ENCODE peak calls at places on chromosomes 16 and 17, in ten cellular contexts. H, R, Z, I, F, P, X, T, A and M are unnamed samples.

GRCh38 chr17:12909511-12909910 is 108.3 kb downstream of the ELAC2 start:
- DNase-seq in I (no peak), P (no peak), X (no peak), Z (no peak), H (no peak), T (peak), F (no peak), R (no peak), A (no peak), M (no peak)

GRCh38 chr17:60819447-60820130 is 141.9 kb downstream of the BCAS3 start:
- DNase-seq in I (no peak), H (no peak), X (no peak), T (peak), Z (no peak), P (no peak), F (no peak), R (no peak), A (no peak), M (no peak)

GRCh38 chr17:80125656-80126448 is 21.1 kb downstream of the EIF4A3 start:
- DNase-seq in P (no peak), I (no peak), X (no peak), R (peak), T (no peak), F (no peak), A (no peak), H (no peak), Z (no peak), M (no peak)

GRCh38 chr17:36899250-36900129 is 37.8 kb upstream of the LHX1 start:
- DNase-seq in P (no peak), Z (no peak), T (peak), X (no peak), I (no peak), A (no peak), R (peak), H (no peak), F (no peak), M (no peak)

GRCh38 chr16:10386517-10387377 is 886 bp downstream of the ATF7IP2 start:
- DNase-seq in A (no peak), P (no peak), T (peak), H (no peak), F (peak), R (peak), Z (no peak), I (no peak), X (no peak), M (no peak)

GRCh38 chr17:81030726-81031570 is 4.0 kb upstream of the BAIAP2 start:
- DNase-seq in R (no peak), H (no peak), A (no peak), Z (peak), X (no peak), I (no peak), P (peak), T (no peak), F (no peak), M (no peak)

GRCh38 chr16:68005786-68006286 is 6.6 kb upstream of the DPEP2 start:
- DNase-seq in F (no peak), R (no peak), P (peak), H (no peak), T (peak), Z (peak), A (peak), X (no peak), I (no peak), M (no peak)

GRCh38 chr17:37710344-37710886 is 34.4 kb downstream of the HNF1B start:
- DNase-seq in T (peak), Z (no peak), A (no peak), P (peak), R (peak), X (no peak), F (peak), H (peak), I (no peak), M (peak)

GRCh38 chr17:1888741-1889140 is 58.9 kb downstream of the RPA1 start:
- DNase-seq in X (no peak), A (no peak), H (no peak), I (no peak), P (no peak), T (no peak), F (no peak), R (no peak), Z (no peak), M (no peak)

GRCh38 chr16:3461120-3461519 is 17.6 kb downstream of the NAA60 start:
- DNase-seq in Z (no peak), A (peak), I (no peak), R (no peak), H (no peak), P (no peak), F (no peak), X (no peak), T (peak), M (no peak)

GRCh38 chr17:12667299-12667958 is 1.7 kb downstream of the MYOCD start:
- DNase-seq in H (no peak), X (no peak), I (peak), F (peak), A (no peak), P (no peak), R (peak), Z (peak), T (peak), M (peak)

GRCh38 chr17:16906670-16907069 is 65.2 kb downstream of the TNFRSF13B start:
- DNase-seq in T (no peak), R (no peak), P (no peak), X (no peak), Z (no peak), I (no peak), A (no peak), F (peak), H (no peak), M (no peak)

GRCh38 chr17:4004517-4005295 is 40.5 kb upstream of the ATP2A3 start:
- DNase-seq in R (peak), H (peak), Z (peak), P (peak), T (peak), F (peak), A (peak), X (no peak), I (peak), M (peak)

GRCh38 chr17:81428521-81428920 is 33.3 kb downstream of the BAHCC1 start:
- DNase-seq in P (no peak), F (no peak), R (no peak), X (no peak), I (no peak), A (no peak), T (no peak), Z (no peak), H (no peak), M (no peak)

GRCh38 chr16:17346774-17347569 is 123.8 kb downstream of the XYLT1 start:
- DNase-seq in R (no peak), F (no peak), A (no peak), T (no peak), X (no peak), H (no peak), P (no peak), I (no peak), Z (no peak), M (no peak)

GRCh38 chr17:82662711-82663261 is 14.5 kb upstream of the WDR45B start:
- DNase-seq in A (no peak), P (no peak), Z (no peak), I (no peak), R (no peak), X (no peak), F (no peak), T (no peak), H (no peak), M (no peak)

GRCh38 chr17:28306954-28307401 is 12.0 kb upstream of the TMEM97 start:
- DNase-seq in I (no peak), Z (no peak), F (no peak), P (no peak), T (no peak), A (no peak), R (no peak), H (no peak), X (no peak), M (no peak)

GRCh38 chr17:27751622-27752490 is 48.5 kb downstream of the NOS2 start:
- DNase-seq in I (peak), X (no peak), R (no peak), Z (no peak), A (no peak), F (no peak), P (no peak), H (no peak), T (no peak), M (no peak)

GRCh38 chr17:16922386-16923096 is 49.4 kb downstream of the TNFRSF13B start:
- DNase-seq in R (peak), F (peak), Z (no peak), X (peak), T (peak), H (no peak), A (peak), P (no peak), I (no peak), M (no peak)

GRCh38 chr17:29615492-29616299 is 7.0 kb downstream of the CORO6 start:
- DNase-seq in F (peak), I (peak), P (peak), X (peak), Z (peak), R (peak), A (peak), T (peak), H (peak), M (peak)

GRCh38 chr17:73394523-73395450 is 83.0 kb upstream of the CDC42EP4 start:
- DNase-seq in A (no peak), T (no peak), Z (no peak), X (no peak), P (no peak), F (no peak), R (no peak), I (no peak), H (no peak), M (no peak)

GRCh38 chr17:74353446-74354060 is 8.1 kb downstream of the BTBD17 start:
- DNase-seq in R (no peak), X (no peak), H (no peak), F (no peak), A (no peak), T (no peak), I (no peak), Z (no peak), P (no peak), M (no peak)

GRCh38 chr16:51864575-51864974 is 682.4 kb downstream of the TOX3 start:
- DNase-seq in P (no peak), T (no peak), R (no peak), X (no peak), I (no peak), A (no peak), Z (no peak), H (no peak), F (no peak), M (no peak)

GRCh38 chr16:85037050-85037410 is 9.4 kb downstream of the KIAA0513 start:
- DNase-seq in I (no peak), A (no peak), R (peak), T (no peak), Z (no peak), X (no peak), H (no peak), F (peak), P (no peak), M (no peak)

GRCh38 chr16:88516666-88517065 is 53.5 kb upstream of the ZC3H18 start:
- DNase-seq in P (no peak), R (no peak), X (no peak), Z (no peak), A (no peak), F (no peak), H (no peak), T (no peak), I (no peak), M (no peak)

GRCh38 chr17:35087731-35088646 is 24.5 kb upstream of the RFFL start:
- DNase-seq in T (no peak), Z (peak), P (peak), X (no peak), R (peak), A (peak), I (peak), F (peak), H (peak), M (no peak)

GRCh38 chr17:77882481-77883212 is 75.9 kb upstream of the TNRC6C start:
- DNase-seq in P (peak), H (peak), X (no peak), R (peak), I (no peak), A (peak), T (no peak), F (no peak), Z (peak), M (no peak)

GRCh38 chr16:63289834-63290460 is 1253.7 kb upstream of the CDH8 start:
- DNase-seq in T (peak), A (no peak), R (peak), Z (peak), X (no peak), H (peak), P (peak), I (no peak), F (peak), M (peak)

GRCh38 chr16:4623593-4623992 is 1.0 kb upstream of the MGRN1 start:
- DNase-seq in X (no peak), F (no peak), P (no peak), R (no peak), H (no peak), T (no peak), A (no peak), Z (no peak), I (no peak), M (no peak)

GRCh38 chr16:1471569-1472194 is 3.1 kb downstream of the CLCN7 start:
- DNase-seq in F (no peak), A (no peak), R (no peak), T (no peak), H (no peak), Z (no peak), X (no peak), P (no peak), I (no peak), M (no peak)

GRCh38 chr16:1468456-1468855 is 6.4 kb downstream of the CLCN7 start:
- DNase-seq in H (no peak), Z (no peak), F (no peak), I (no peak), P (no peak), X (no peak), A (no peak), T (no peak), R (no peak), M (no peak)

GRCh38 chr16:1470543-1471251 is 4.1 kb downstream of the CLCN7 start:
- DNase-seq in A (no peak), P (no peak), I (no peak), Z (no peak), X (no peak), F (no peak), T (no peak), R (peak), H (no peak), M (no peak)

GRCh38 chr16:1466968-1467521 is 7.8 kb downstream of the CLCN7 start:
- DNase-seq in F (peak), H (no peak), T (no peak), P (no peak), A (no peak), Z (no peak), R (no peak), I (no peak), X (no peak), M (no peak)

GRCh38 chr16:1469693-1470201 is 5.1 kb downstream of the CLCN7 start:
- DNase-seq in F (no peak), P (no peak), I (no peak), Z (no peak), T (no peak), H (no peak), R (peak), A (no peak), X (no peak), M (no peak)
- H3K27ac ChIP-seq in F (no peak), P (peak), I (no peak), Z (no peak), T (no peak), H (no peak), R (no peak), A (no peak), X (no peak), M (no peak)

GRCh38 chr16:28985611-28986041 is 774 bp downstream of the LAT start:
- DNase-seq in T (no peak), Z (no peak), F (no peak), A (peak), X (no peak), P (no peak), H (no peak), I (no peak), R (no peak), M (no peak)
- H3K4me3 ChIP-seq in T (no peak), Z (peak), F (no peak), A (peak), X (no peak), P (no peak), H (no peak), I (no peak), R (no peak), M (no peak)

DNA sequence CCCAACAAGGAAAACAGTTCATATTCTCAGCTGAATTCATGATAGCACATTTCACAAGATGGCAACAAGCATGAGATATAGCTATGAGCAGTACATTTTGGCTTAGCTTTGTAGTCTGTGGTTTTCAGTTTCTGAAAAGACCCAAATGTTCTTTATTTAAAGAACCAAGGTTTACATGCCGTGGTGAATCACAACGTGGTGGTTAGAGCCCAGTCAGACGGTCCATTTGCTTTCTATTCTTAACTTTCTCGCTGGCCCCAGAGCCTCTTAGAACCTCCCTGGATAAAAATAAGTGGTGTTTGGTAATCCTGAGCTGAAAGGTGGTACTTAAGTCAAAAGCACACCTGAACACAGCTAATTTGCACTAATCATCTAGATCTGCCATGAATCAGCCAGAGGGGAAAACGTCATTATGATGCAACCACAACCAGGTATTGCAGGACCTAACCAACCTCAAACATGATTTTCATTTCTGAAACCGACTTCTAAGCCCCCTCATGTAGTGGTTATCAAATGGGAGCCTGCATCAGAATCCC is 18.6 kb upstream of the HAPSTR1 start:
- DNase-seq in P (no peak), I (no peak), H (no peak), T (peak), X (no peak), A (no peak), F (peak), Z (no peak), R (peak), M (no peak)
- H3K27ac ChIP-seq in P (no peak), I (no peak), H (no peak), T (no peak), X (no peak), A (no peak), F (peak), Z (no peak), R (peak), M (no peak)

DNA sequence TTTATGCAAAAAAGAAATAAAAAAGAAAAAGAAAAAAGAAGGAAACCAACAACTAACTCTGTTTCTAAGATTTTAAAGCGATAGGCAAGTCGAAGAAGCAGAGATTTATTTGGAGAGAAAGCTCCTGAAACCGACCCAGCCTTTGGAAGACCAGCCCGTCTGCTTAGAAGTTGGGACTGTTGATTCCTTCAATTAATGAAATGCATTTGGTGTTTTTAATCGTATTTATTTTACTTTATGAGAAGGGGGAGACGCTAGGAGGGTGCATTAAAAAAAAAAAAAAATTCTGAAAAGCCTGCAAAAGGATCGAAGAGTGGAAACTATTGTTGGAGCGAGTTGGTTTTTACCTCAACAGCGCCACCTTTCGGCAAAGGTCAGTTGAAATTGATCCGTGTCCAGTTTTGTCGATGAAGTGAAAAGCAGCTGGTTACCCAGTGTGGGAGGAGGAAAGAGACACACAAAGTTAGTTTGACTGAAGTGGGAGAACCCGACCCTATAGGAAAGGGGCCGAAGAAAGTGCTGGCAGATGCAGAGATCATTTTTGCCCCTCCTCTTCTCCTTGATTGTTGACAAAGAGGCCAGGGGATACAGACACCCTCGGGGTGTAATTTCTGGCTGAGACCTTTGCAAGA is 1.6 kb upstream of the MAF start:
- DNase-seq in H (peak), A (peak), F (peak), I (peak), R (peak), Z (peak), X (peak), P (peak), T (peak), M (peak)
- H3K4me3 ChIP-seq in H (peak), A (peak), F (no peak), I (peak), R (peak), Z (peak), X (peak), P (peak), T (no peak), M (peak)

GRCh38 chr16:19520861-19521331 is 1.0 kb downstream of the GDE1 start:
- DNase-seq in H (no peak), P (no peak), F (peak), T (peak), Z (no peak), X (no peak), A (peak), I (no peak), R (peak), M (no peak)

GRCh38 chr16:19521471-19522368 is at the start of gene GDE1:
- DNase-seq in F (peak), P (peak), T (peak), H (peak), R (peak), I (peak), X (peak), Z (peak), A (peak), M (peak)

GRCh38 chr16:19523184-19523558 is 571 bp upstream of the CCP110 start:
- DNase-seq in X (no peak), T (peak), R (no peak), A (no peak), F (no peak), P (no peak), H (no peak), Z (no peak), I (peak), M (no peak)

GRCh38 chr16:19523559-19524355 is at the start of gene CCP110:
- DNase-seq in I (peak), X (peak), A (peak), Z (peak), R (peak), H (peak), T (peak), P (peak), F (peak), M (peak)

DNA sequence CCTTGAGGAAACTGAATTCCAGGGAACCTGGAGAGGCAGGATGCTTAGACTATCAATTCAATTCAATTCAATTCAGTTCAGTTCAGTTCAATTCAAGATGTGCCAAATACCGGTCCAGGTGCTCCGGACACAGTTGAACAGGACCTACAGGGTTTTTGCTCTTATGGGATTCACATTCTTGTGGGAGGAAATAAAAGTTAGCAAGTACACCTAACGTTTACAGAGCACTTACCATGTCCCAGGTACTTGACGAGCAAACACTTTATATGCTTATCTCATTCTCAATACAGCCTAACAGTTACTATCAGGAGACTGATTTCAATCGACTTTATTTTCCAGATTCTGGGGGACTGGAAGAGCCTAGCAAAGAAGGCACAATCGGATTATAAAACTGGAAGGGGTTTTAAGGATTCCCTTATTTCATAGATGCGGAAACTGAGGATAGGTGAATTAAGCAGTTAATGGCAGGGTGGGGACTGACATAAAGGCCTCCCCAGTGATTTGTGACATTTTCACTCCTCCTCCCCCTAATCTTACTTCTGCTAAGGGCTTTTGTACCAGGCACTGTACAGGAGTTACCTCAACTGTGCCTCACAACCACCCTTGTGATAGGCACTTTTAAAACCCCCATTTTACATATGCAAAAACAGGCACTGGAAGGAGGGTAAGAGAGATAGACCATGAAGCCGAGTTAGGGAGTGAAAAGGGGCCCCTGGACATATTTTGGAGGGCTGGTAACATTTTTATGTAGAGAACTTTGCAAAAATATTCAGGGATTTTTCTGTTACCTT is 666 bp upstream of the GDE1 start:
- DNase-seq in P (no peak), R (no peak), I (no peak), Z (no peak), H (no peak), A (no peak), T (no peak), F (peak), X (no peak), M (peak)
- H3K27ac ChIP-seq in P (peak), R (peak), I (peak), Z (peak), H (peak), A (peak), T (peak), F (no peak), X (peak), M (no peak)

GRCh38 chr16:370980-371728 is 816 bp upstream of the MRPL28 start:
- DNase-seq in P (no peak), A (no peak), T (no peak), I (no peak), Z (no peak), H (no peak), X (no peak), R (no peak), F (no peak), M (no peak)
- H3K4me3 ChIP-seq in P (no peak), A (peak), T (no peak), I (peak), Z (peak), H (no peak), X (peak), R (peak), F (peak), M (no peak)

GRCh38 chr17:45428050-45428953 is 4.4 kb downstream of the ARHGAP27 start:
- DNase-seq in F (peak), A (peak), I (peak), H (peak), P (peak), Z (peak), T (peak), X (peak), R (peak), M (no peak)
- H3K27ac ChIP-seq in F (no peak), A (no peak), I (no peak), H (peak), P (peak), Z (no peak), T (no peak), X (no peak), R (no peak), M (no peak)

GRCh38 chr17:39607057-39607850 is 466 bp downstream of the NEUROD2 start:
- DNase-seq in H (no peak), A (no peak), R (no peak), P (no peak), X (no peak), Z (no peak), I (no peak), F (no peak), T (no peak), M (no peak)
- H3K4me3 ChIP-seq in H (no peak), A (no peak), R (no peak), P (no peak), X (no peak), Z (peak), I (no peak), F (peak), T (no peak), M (no peak)